ENCODE peak calls at places on chromosomes 6 and 20, in four cellular contexts. P, M, Q and B are unnamed samples.

GRCh38 chr20:57335392-57335791 is 5.8 kb downstream of the SPO11 start:
- DNase-seq in P (peak; percentile 17), M (no peak), Q (no peak), B (no peak)

GRCh38 chr6:27752038-27752885 is 159.9 kb downstream of the OR2B2 start:
- DNase-seq in Q (peak; percentile 40), P (peak; percentile 70), M (no peak), B (peak; percentile 72)

GRCh38 chr6:118768441-118768840 is 117.0 kb upstream of the CEP85L start:
- DNase-seq in Q (no peak), P (no peak), M (no peak), B (no peak)

GRCh38 chr6:53526000-53526399 is 18.9 kb downstream of the GCLC start:
- DNase-seq in M (no peak), Q (no peak), P (no peak), B (no peak)

GRCh38 chr6:47404436-47404835 is 73.2 kb upstream of the CD2AP start:
- DNase-seq in M (no peak), P (no peak), Q (no peak), B (no peak)

GRCh38 chr6:101080597-101080996 is 199.5 kb upstream of the ASCC3 start:
- DNase-seq in P (peak; percentile 45), Q (no peak), M (no peak), B (no peak)

GRCh38 chr6:111591370-111591900 is 14.2 kb downstream of the TRAF3IP2 start:
- DNase-seq in P (peak; percentile 98), M (no peak), Q (peak; percentile 97), B (peak; percentile 98)

GRCh38 chr6:10837997-10838793 is at the start of gene MAK:
- DNase-seq in M (peak; percentile 69), Q (peak; percentile 80), P (peak; percentile 67), B (peak; percentile 83)

GRCh38 chr6:159044899-159045727 is at the start of gene TAGAP:
- DNase-seq in M (peak; percentile 71), P (no peak), Q (peak; percentile 73), B (peak; percentile 86)

GRCh38 chr6:153767127-153767526 is 271.9 kb upstream of the OPRM1 start:
- DNase-seq in P (no peak), M (no peak), Q (no peak), B (no peak)

GRCh38 chr20:2326046-2326445 is 30.2 kb downstream of the TGM3 start:
- DNase-seq in P (no peak), M (no peak), Q (no peak), B (no peak)

GRCh38 chr20:62808211-62808865 is 3.7 kb downstream of the OGFR start:
- DNase-seq in M (peak; percentile 61), P (no peak), Q (peak; percentile 55), B (no peak)

GRCh38 chr20:57619053-57619831 is 984 bp downstream of the ZBP1 start:
- DNase-seq in M (peak; percentile 55), Q (no peak), P (no peak), B (no peak)

GRCh38 chr6:75893058-75893775 is 144.2 kb downstream of the MYO6 start:
- DNase-seq in Q (no peak), M (no peak), P (peak; percentile 66), B (no peak)

GRCh38 chr6:107778242-107778641 is 45.9 kb downstream of the SCML4 start:
- DNase-seq in M (no peak), Q (no peak), P (no peak), B (no peak)

GRCh38 chr6:52020961-52021570 is 66.3 kb downstream of the PKHD1 start:
- DNase-seq in Q (no peak), M (no peak), P (peak; percentile 3), B (no peak)

GRCh38 chr20:8309638-8310037 is 177.6 kb downstream of the PLCB1 start:
- DNase-seq in Q (no peak), M (no peak), P (peak; percentile 53), B (no peak)

GRCh38 chr6:158073776-158074175 is 92.1 kb downstream of the SYNJ2 start:
- DNase-seq in M (no peak), Q (no peak), P (no peak), B (no peak)